ENCODE peak calls at places on chromosomes 6 and 20, in nine cellular contexts. One of them, this sample, is unnamed.

GRCh38 chr20:10006461-10006860 is 28.3 kb upstream of the ANKEF1 start:
- DNase-seq in K562: no peak
- DNase-seq in A549: no peak
- DNase-seq in testis: no peak
- DNase-seq in prostate gland: no peak
- DNase-seq in stomach: no peak
- DNase-seq in breast epithelium: no peak
- DNase-seq in endothelial cell of umbilical vein: no peak
- DNase-seq in gastrocnemius medialis: no peak
- DNase-seq in this sample: no peak

GRCh38 chr6:79697430-79697829 is 66.3 kb downstream of the SH3BGRL2 start:
- DNase-seq in gastrocnemius medialis: no peak
- DNase-seq in stomach: no peak
- DNase-seq in K562: no peak
- DNase-seq in A549: no peak
- DNase-seq in prostate gland: no peak
- DNase-seq in testis: no peak
- DNase-seq in breast epithelium: no peak
- DNase-seq in endothelial cell of umbilical vein: no peak
- DNase-seq in this sample: no peak

GRCh38 chr20:63188159-63188442 is 27.8 kb downstream of the YTHDF1 start:
- DNase-seq in prostate gland: no peak
- DNase-seq in testis: no peak
- DNase-seq in stomach: no peak
- DNase-seq in gastrocnemius medialis: no peak
- DNase-seq in breast epithelium: no peak
- DNase-seq in A549: no peak
- DNase-seq in endothelial cell of umbilical vein: no peak
- DNase-seq in K562: no peak
- DNase-seq in this sample: no peak

GRCh38 chr6:35391240-35391968 is 49.0 kb downstream of the PPARD start:
- DNase-seq in testis: no peak
- DNase-seq in gastrocnemius medialis: no peak
- DNase-seq in endothelial cell of umbilical vein: peak
- DNase-seq in K562: no peak
- DNase-seq in A549: no peak
- DNase-seq in breast epithelium: no peak
- DNase-seq in prostate gland: no peak
- DNase-seq in stomach: peak
- DNase-seq in this sample: peak

GRCh38 chr6:164990901-164991300 is 318.5 kb downstream of the C6orf118 start:
- DNase-seq in prostate gland: no peak
- DNase-seq in breast epithelium: no peak
- DNase-seq in A549: no peak
- DNase-seq in K562: no peak
- DNase-seq in endothelial cell of umbilical vein: no peak
- DNase-seq in gastrocnemius medialis: no peak
- DNase-seq in testis: no peak
- DNase-seq in stomach: no peak
- DNase-seq in this sample: no peak

GRCh38 chr20:10611357-10611756 is 62.4 kb downstream of the JAG1 start:
- DNase-seq in breast epithelium: no peak
- DNase-seq in stomach: no peak
- DNase-seq in A549: no peak
- DNase-seq in testis: peak
- DNase-seq in prostate gland: peak
- DNase-seq in gastrocnemius medialis: peak
- DNase-seq in K562: peak
- DNase-seq in endothelial cell of umbilical vein: peak
- DNase-seq in this sample: no peak

GRCh38 chr6:112037783-112038216 is 16.1 kb upstream of the CCN6 start:
- DNase-seq in stomach: peak
- DNase-seq in prostate gland: no peak
- DNase-seq in breast epithelium: no peak
- DNase-seq in testis: peak
- DNase-seq in endothelial cell of umbilical vein: peak
- DNase-seq in K562: no peak
- DNase-seq in gastrocnemius medialis: peak
- DNase-seq in A549: peak
- DNase-seq in this sample: peak

GRCh38 chr6:160102956-160103824 is 18.4 kb upstream of the SLC22A1 start:
- DNase-seq in stomach: no peak
- DNase-seq in breast epithelium: no peak
- DNase-seq in endothelial cell of umbilical vein: peak
- DNase-seq in testis: no peak
- DNase-seq in prostate gland: no peak
- DNase-seq in gastrocnemius medialis: no peak
- DNase-seq in K562: peak
- DNase-seq in A549: peak
- DNase-seq in this sample: no peak

GRCh38 chr6:35370124-35370741 is 27.9 kb downstream of the PPARD start:
- DNase-seq in stomach: peak
- DNase-seq in prostate gland: no peak
- DNase-seq in breast epithelium: no peak
- DNase-seq in K562: peak
- DNase-seq in endothelial cell of umbilical vein: peak
- DNase-seq in A549: peak
- DNase-seq in gastrocnemius medialis: peak
- DNase-seq in testis: peak
- DNase-seq in this sample: peak

GRCh38 chr6:38415231-38416005 is 224.3 kb downstream of the BTBD9 start:
- DNase-seq in prostate gland: no peak
- DNase-seq in A549: no peak
- DNase-seq in stomach: no peak
- DNase-seq in testis: no peak
- DNase-seq in gastrocnemius medialis: no peak
- DNase-seq in breast epithelium: no peak
- DNase-seq in K562: no peak
- DNase-seq in endothelial cell of umbilical vein: no peak
- DNase-seq in this sample: no peak

GRCh38 chr20:21102691-21103311 is 3.4 kb downstream of the LINC00237 start:
- DNase-seq in prostate gland: no peak
- DNase-seq in testis: peak
- DNase-seq in K562: no peak
- DNase-seq in endothelial cell of umbilical vein: no peak
- DNase-seq in stomach: peak
- DNase-seq in gastrocnemius medialis: no peak
- DNase-seq in breast epithelium: no peak
- DNase-seq in A549: no peak
- DNase-seq in this sample: no peak

GRCh38 chr20:46259260-46259859 is 48.9 kb downstream of the CDH22 start:
- DNase-seq in breast epithelium: no peak
- DNase-seq in A549: no peak
- DNase-seq in stomach: no peak
- DNase-seq in testis: no peak
- DNase-seq in K562: no peak
- DNase-seq in gastrocnemius medialis: no peak
- DNase-seq in prostate gland: no peak
- DNase-seq in endothelial cell of umbilical vein: no peak
- DNase-seq in this sample: no peak

GRCh38 chr6:44074383-44075136 is 52.7 kb downstream of the MRPL14 start:
- DNase-seq in stomach: peak
- DNase-seq in breast epithelium: no peak
- DNase-seq in endothelial cell of umbilical vein: peak
- DNase-seq in testis: peak
- DNase-seq in gastrocnemius medialis: peak
- DNase-seq in prostate gland: peak
- DNase-seq in K562: peak
- DNase-seq in A549: peak
- DNase-seq in this sample: peak

GRCh38 chr20:51497542-51498467 is 44.7 kb downstream of the NFATC2 start:
- DNase-seq in gastrocnemius medialis: no peak
- DNase-seq in testis: peak
- DNase-seq in A549: no peak
- DNase-seq in endothelial cell of umbilical vein: peak
- DNase-seq in prostate gland: no peak
- DNase-seq in breast epithelium: no peak
- DNase-seq in K562: no peak
- DNase-seq in stomach: no peak
- DNase-seq in this sample: no peak

GRCh38 chr20:58597021-58597940 is 53.8 kb upstream of the STX16 start:
- DNase-seq in testis: peak
- DNase-seq in endothelial cell of umbilical vein: no peak
- DNase-seq in breast epithelium: no peak
- DNase-seq in prostate gland: no peak
- DNase-seq in stomach: no peak
- DNase-seq in K562: no peak
- DNase-seq in A549: no peak
- DNase-seq in gastrocnemius medialis: no peak
- DNase-seq in this sample: no peak

GRCh38 chr6:87222676-87223075 is 67.3 kb downstream of the ZNF292 start:
- DNase-seq in stomach: no peak
- DNase-seq in A549: no peak
- DNase-seq in prostate gland: no peak
- DNase-seq in K562: no peak
- DNase-seq in testis: no peak
- DNase-seq in gastrocnemius medialis: no peak
- DNase-seq in breast epithelium: no peak
- DNase-seq in endothelial cell of umbilical vein: no peak
- DNase-seq in this sample: no peak

GRCh38 chr20:38426006-38426405 is 9.1 kb downstream of the SNHG17 start:
- DNase-seq in A549: peak
- DNase-seq in testis: no peak
- DNase-seq in stomach: no peak
- DNase-seq in prostate gland: no peak
- DNase-seq in K562: peak
- DNase-seq in breast epithelium: no peak
- DNase-seq in endothelial cell of umbilical vein: no peak
- DNase-seq in gastrocnemius medialis: no peak
- DNase-seq in this sample: peak
- TF ChIP-seq POLR2A in A549: no peak
- TF ChIP-seq POLR2A in testis: no peak
- TF ChIP-seq POLR2A in stomach: no peak
- TF ChIP-seq POLR2A in prostate gland: no peak
- TF ChIP-seq POLR2A in K562: no peak
- TF ChIP-seq POLR2A in breast epithelium: no peak
- TF ChIP-seq POLR2A in endothelial cell of umbilical vein: no peak
- TF ChIP-seq POLR2A in gastrocnemius medialis: no peak
- TF ChIP-seq POLR2A in this sample: no peak

DNA sequence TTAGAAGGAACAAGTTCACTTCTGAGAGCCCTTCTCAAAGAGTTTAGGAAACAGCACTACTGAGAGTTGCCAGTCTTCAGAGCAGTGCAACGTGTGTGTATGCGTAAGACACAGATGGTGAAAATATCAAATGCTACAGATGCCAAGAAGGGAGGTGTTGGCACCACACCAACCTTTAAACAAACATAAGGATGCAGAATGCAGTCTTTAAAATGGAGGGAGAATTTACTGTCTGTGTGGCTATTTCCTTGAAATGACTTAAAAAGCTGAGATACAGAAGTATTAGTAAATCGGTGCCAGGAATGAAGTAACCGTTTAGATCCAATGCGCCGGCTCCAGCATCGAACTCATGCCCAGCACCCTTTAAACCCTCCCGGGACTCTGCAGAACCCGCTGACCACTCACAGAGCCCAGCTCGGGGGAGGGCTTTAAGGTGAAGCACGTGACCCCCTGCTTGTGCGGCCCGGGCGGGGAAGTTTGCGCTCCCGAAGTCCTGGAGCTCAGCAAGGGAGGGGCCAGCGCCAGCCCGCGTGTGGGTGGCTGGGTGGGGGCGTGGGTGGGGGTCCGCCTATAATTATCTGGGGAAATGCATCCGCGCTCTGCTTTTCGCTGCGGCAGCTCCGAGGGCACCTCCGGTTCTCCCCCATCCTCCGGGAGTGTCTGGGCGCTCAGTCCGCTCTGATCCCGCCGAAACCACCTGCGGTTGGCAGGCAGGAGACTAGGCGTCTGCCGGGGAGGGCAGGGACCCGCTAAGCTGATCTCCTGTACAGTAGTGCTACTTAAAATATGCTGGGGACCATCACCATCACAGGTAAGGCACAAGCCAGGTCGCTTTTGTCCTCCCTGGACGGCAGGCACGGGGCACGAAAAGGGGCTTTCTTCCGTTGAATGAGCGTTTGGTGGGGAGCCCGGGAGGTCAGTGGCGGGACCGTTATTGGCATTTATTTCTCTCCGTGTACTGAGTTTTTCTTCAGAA is 66.0 kb downstream of the ZBTB2 start:
- DNase-seq in gastrocnemius medialis: peak
- DNase-seq in K562: no peak
- DNase-seq in prostate gland: peak
- DNase-seq in endothelial cell of umbilical vein: peak
- DNase-seq in testis: peak
- DNase-seq in breast epithelium: peak
- DNase-seq in A549: peak
- DNase-seq in stomach: peak
- DNase-seq in this sample: peak
- TF ChIP-seq POLR2A in gastrocnemius medialis: peak
- TF ChIP-seq POLR2A in K562: no peak
- TF ChIP-seq POLR2A in prostate gland: no peak
- TF ChIP-seq POLR2A in endothelial cell of umbilical vein: no peak
- TF ChIP-seq POLR2A in testis: no peak
- TF ChIP-seq POLR2A in breast epithelium: no peak
- TF ChIP-seq POLR2A in A549: peak
- TF ChIP-seq POLR2A in stomach: no peak
- TF ChIP-seq POLR2A in this sample: no peak

DNA sequence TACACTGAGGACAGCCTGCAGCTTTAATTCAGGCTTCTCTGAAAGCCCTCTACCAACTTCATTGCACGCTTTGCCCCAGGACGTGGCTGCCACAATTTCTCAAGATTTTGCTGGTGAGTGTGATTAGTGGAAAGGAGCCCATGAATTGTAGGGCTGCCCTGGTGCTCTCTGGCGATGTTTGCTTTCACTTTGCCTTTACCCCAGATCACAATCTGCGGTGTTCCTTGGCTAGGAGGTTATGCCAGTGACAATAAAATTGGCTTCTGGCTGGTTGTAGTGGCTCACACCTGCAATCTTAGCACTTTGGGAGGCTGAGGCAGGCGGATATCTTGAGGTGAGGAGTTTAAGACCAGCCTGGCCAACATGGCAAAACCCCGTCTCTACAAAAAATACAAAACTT is 139.3 kb downstream of the FOXC1 start:
- DNase-seq in stomach: no peak
- DNase-seq in K562: no peak
- DNase-seq in A549: no peak
- DNase-seq in breast epithelium: no peak
- DNase-seq in endothelial cell of umbilical vein: no peak
- DNase-seq in testis: no peak
- DNase-seq in gastrocnemius medialis: no peak
- DNase-seq in prostate gland: no peak
- DNase-seq in this sample: no peak
- TF ChIP-seq POLR2A in stomach: no peak
- TF ChIP-seq POLR2A in K562: no peak
- TF ChIP-seq POLR2A in A549: no peak
- TF ChIP-seq POLR2A in breast epithelium: no peak
- TF ChIP-seq POLR2A in endothelial cell of umbilical vein: no peak
- TF ChIP-seq POLR2A in testis: no peak
- TF ChIP-seq POLR2A in gastrocnemius medialis: no peak
- TF ChIP-seq POLR2A in prostate gland: no peak
- TF ChIP-seq POLR2A in this sample: no peak

DNA sequence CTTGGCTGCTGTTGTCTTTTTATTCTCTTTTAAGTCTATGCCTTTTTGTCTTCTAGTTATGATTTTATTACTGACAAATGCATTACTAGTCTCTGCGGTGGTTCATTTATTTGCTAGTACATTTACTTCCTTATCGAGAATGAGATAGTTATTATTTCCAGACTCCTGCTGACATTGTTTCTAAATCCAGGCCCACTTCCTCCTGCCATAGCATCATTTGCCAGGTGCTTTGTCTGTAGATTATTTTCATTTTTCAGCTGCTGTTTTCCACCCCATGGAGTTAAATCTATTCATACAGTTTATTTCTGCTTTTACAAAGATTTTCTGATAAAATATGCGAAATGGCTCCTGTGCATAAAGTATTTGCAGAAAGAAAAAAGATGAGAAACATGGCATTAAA is 459.7 kb downstream of the MMUT start:
- DNase-seq in breast epithelium: no peak
- DNase-seq in endothelial cell of umbilical vein: no peak
- DNase-seq in prostate gland: no peak
- DNase-seq in testis: no peak
- DNase-seq in K562: no peak
- DNase-seq in A549: no peak
- DNase-seq in gastrocnemius medialis: no peak
- DNase-seq in stomach: no peak
- DNase-seq in this sample: no peak
- TF ChIP-seq POLR2A in breast epithelium: no peak
- TF ChIP-seq POLR2A in endothelial cell of umbilical vein: no peak
- TF ChIP-seq POLR2A in prostate gland: no peak
- TF ChIP-seq POLR2A in testis: no peak
- TF ChIP-seq POLR2A in K562: no peak
- TF ChIP-seq POLR2A in A549: no peak
- TF ChIP-seq POLR2A in gastrocnemius medialis: no peak
- TF ChIP-seq POLR2A in stomach: no peak
- TF ChIP-seq POLR2A in this sample: no peak

This sample was measured in H54.